ENCODE peak calls at places on chromosomes 2 and 18, in six cellular contexts. V, J, R, N, Z and P are unnamed samples.

GRCh38 chr2:219506802-219507554 is 7.3 kb upstream of the ASIC4 start:
- DNase-seq in R (no peak), N (no peak), J (no peak), V (no peak), Z (no peak), P (no peak)

GRCh38 chr2:64485961-64486360 is 32.0 kb downstream of the LGALSL start:
- DNase-seq in R (no peak), N (peak), V (no peak), Z (no peak), J (no peak), P (no peak)

GRCh38 chr2:227889336-227889735 is 17.9 kb downstream of the DAW1 start:
- DNase-seq in Z (no peak), J (no peak), N (no peak), R (no peak), V (no peak), P (no peak)

GRCh38 chr18:8721716-8722115 is 16.4 kb downstream of the MTCL1 start:
- DNase-seq in V (no peak), Z (no peak), R (no peak), J (no peak), N (no peak), P (no peak)

GRCh38 chr2:127431408-127432023 is 13.3 kb downstream of the PROC start:
- DNase-seq in V (no peak), Z (no peak), J (no peak), R (no peak), N (no peak), P (no peak)

GRCh38 chr2:62396880-62397279 is 109.1 kb downstream of the TMEM17 start:
- DNase-seq in V (no peak), R (no peak), Z (no peak), N (no peak), J (no peak), P (no peak)

GRCh38 chr2:82731824-82732223 is 1727.3 kb downstream of the SUCLG1 start:
- DNase-seq in Z (no peak), R (no peak), N (no peak), J (no peak), V (no peak), P (no peak)

GRCh38 chr2:221571391-221572179 is 519 bp downstream of the EPHA4 start:
- DNase-seq in V (no peak), R (peak), Z (peak), J (peak), N (peak), P (peak)

GRCh38 chr2:146661494-146662096 is 1183.2 kb upstream of the ACVR2A start:
- DNase-seq in J (no peak), R (peak), V (peak), Z (peak), N (no peak), P (no peak)

DNA sequence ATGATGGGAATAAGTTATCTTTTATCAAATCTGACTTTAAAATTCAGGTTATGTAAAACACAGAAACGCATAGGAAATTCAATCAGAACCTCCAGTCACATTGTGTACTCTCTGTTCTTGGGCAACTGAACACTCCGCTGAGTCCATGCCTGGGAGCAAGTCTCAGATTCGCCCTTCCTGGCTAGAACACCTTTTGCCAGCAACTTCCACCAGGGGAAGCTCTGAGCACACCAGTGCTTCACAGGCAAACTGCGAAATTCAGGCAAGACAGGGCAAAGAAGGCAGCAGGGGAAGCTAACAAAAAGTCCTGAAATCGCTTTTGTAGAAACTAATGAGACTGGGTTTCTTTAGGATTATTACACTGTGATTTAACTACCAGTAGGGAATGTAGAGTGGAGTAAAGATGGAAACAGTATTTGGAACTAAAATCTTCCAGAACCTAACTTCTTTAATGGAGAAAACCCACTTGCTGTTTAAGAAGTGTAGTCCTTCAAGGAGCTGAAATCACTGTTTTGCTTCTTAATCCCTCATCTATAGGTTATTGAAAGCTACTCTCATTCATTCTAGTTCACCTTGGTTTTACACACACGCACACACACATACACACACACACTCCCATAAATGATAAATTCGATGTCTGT is 214.3 kb downstream of the TMEM182 start:
- DNase-seq in N (no peak), Z (peak), V (peak), R (no peak), J (peak), P (no peak)
- TF ChIP-seq CTCF in N (no peak), Z (peak), V (peak), R (no peak), J (no peak), P (peak)

DNA sequence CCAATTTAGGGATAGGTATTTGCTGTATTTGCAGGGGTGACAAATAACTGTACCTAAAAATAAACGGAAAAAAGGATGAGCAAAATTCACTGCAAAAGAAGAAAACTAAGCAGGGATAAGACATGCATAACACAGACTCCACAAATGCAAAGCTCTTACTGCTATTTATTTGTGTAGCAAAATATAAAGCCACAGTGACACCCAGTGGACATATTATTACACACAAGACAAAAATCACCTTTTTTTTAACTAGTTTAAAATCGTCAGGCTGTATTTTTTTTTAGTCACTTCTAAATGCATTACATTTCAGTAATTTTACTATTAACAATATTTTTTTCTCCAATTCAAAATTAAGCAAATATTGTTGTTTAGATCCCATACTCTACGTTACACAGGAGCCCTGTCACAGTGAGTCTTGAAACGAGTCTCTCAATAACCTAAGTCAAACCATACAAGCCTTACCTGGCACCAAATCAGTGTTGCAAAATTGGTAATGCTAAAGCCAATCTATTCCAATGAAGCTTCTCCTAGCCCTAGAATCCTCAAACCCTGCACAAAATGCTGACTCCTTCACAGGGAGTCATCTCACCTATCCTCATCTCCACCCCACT is 23.7 kb downstream of the METTL4 start:
- DNase-seq in Z (peak), V (peak), R (peak), N (no peak), J (peak), P (peak)
- TF ChIP-seq CTCF in Z (peak), V (peak), R (peak), N (peak), J (peak), P (peak)

DNA sequence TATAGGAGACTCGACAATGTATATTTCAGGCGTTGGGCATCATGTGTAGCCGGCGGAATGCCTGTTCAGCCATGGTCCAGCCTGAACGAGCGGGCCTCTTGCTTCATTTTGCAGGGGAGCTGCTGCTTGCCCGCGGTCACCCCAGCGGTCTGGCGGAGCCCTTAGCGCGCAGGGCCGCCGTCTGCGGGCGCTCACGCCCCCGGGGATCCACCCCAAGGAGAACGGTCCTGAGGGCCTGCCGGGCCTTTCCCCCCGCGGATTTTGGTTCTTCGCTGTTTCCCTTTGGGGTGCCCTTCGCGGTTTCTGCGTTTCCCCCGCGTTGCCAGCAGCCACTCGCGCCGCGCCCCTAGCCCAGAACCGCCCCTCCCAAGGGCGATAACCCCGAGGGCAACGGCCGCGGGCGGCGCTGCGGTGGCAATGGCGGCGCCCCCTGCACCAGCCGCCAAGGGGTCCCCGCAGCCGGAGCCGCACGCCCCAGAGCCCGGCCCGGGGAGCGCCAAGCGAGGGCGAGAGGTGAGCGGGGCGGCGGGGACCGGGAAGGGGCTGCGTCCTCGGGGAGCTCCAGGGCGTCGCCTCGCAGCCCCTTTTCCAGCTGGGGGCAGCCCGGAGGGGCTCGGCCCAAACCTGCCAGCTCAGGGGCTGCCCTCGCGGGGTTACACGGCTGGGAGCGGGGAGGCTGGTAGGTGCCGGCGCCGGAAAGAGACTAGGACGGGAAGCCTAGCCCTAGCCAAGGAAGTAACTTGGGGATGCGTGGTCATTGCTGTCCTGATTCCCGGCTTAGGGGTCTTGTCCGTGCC is at the start of gene MFSD2B:
- DNase-seq in V (no peak), R (no peak), J (peak), N (no peak), Z (no peak), P (peak)
- TF ChIP-seq CTCF in V (no peak), R (no peak), J (no peak), N (no peak), Z (no peak), P (no peak)

DNA sequence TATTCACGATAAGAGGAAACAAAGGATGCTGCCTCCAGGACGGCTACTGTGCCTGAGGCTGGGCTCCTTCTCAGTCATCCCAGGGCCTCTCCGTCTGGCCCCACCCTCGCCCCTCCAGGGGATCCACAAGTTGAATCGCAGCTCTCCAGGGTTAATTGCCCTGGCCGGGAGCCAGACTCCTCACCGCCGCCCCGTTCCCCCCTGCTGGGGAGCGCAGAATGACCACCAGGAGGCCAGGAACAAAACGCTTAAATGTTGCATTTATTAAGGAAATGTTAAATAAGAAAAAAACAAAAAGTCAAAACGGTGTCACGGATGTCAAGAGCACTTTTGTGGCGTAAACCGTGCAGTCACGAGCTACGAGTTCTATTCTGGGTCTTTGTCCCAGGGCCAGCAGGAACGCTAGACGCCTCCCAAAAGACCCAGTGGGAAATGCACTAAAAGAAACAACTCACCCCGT is 1.4 kb downstream of the RPRM start:
- DNase-seq in V (no peak), R (no peak), J (peak), Z (no peak), N (peak), P (peak)
- TF ChIP-seq CTCF in V (no peak), R (no peak), J (no peak), Z (no peak), N (peak), P (no peak)

GRCh38 chr2:172106128-172106961 is 3.6 kb upstream of the DLX2 start:
- DNase-seq in N (no peak), R (peak), J (peak), Z (peak), V (no peak), P (peak)
- TF ChIP-seq CTCF in N (no peak), R (peak), J (peak), Z (peak), V (no peak), P (peak)

GRCh38 chr2:13745324-13745723 is 887.2 kb upstream of the LRATD1 start:
- DNase-seq in J (no peak), R (no peak), Z (peak), V (no peak), N (no peak), P (no peak)
- TF ChIP-seq CTCF in J (no peak), R (no peak), Z (no peak), V (no peak), N (no peak), P (no peak)

DNA sequence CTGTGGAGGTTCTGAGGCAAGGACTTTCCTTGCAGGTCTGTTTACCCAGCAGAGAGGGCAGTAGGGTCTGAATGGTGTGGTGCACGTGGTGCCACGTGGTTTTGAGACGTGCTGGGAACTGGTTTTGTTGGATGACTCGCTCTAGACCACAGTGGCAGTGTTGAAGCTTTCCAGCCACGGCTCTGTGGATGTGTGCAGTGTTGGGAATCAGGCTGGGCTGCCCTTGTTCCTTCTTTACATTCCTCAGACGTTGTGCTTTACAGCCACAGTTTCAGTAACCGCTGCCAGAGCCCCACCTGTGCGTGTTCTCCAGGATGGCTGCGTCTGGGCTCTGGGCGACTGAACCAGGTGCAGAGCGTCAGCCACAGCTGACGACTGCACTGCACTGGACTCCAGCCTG is 8.2 kb downstream of the CTDP1 start:
- DNase-seq in N (no peak), V (no peak), R (no peak), J (peak), Z (no peak), P (peak)
- TF ChIP-seq CTCF in N (no peak), V (no peak), R (no peak), J (no peak), Z (no peak), P (no peak)

GRCh38 chr2:230323385-230324106 is 3.4 kb upstream of the SP140L start:
- DNase-seq in Z (no peak), N (no peak), J (no peak), R (no peak), V (no peak), P (no peak)
- TF ChIP-seq CTCF in Z (peak), N (no peak), J (no peak), R (peak), V (no peak), P (peak)